ENCODE peak calls at places on chromosomes 4 and X, in nine cellular contexts. One of them, this sample, is unnamed.

GRCh38 chr4:174993916-174994315 is 75.8 kb downstream of the ADAM29 start:
- DNase-seq in T-helper 1 cell: no peak
- DNase-seq in posterior vena cava: no peak
- DNase-seq in RWPE1: no peak
- DNase-seq in cardiac fibroblast: no peak
- DNase-seq in left cardiac atrium: no peak
- DNase-seq in globus pallidus: no peak
- DNase-seq in GM23338: no peak
- DNase-seq in psoas muscle: no peak
- DNase-seq in this sample: no peak

GRCh38 chr4:184647391-184648101 is 1.7 kb downstream of the CASP3 start:
- DNase-seq in cardiac fibroblast: peak; percentile 52
- DNase-seq in posterior vena cava: no peak
- DNase-seq in GM23338: peak; percentile 21
- DNase-seq in psoas muscle: no peak
- DNase-seq in RWPE1: no peak
- DNase-seq in globus pallidus: peak; percentile 15
- DNase-seq in T-helper 1 cell: no peak
- DNase-seq in left cardiac atrium: no peak
- DNase-seq in this sample: no peak

GRCh38 chr4:158015241-158015640 is 157.6 kb downstream of the GASK1B start:
- DNase-seq in psoas muscle: no peak
- DNase-seq in cardiac fibroblast: peak; percentile 69
- DNase-seq in posterior vena cava: no peak
- DNase-seq in GM23338: no peak
- DNase-seq in T-helper 1 cell: no peak
- DNase-seq in globus pallidus: peak; percentile 31
- DNase-seq in RWPE1: peak; percentile 14
- DNase-seq in left cardiac atrium: no peak
- DNase-seq in this sample: peak; percentile 21

GRCh38 chr4:25879091-25879584 is 16.4 kb upstream of the SEL1L3 start:
- DNase-seq in left cardiac atrium: no peak
- DNase-seq in psoas muscle: no peak
- DNase-seq in cardiac fibroblast: no peak
- DNase-seq in GM23338: no peak
- DNase-seq in globus pallidus: no peak
- DNase-seq in posterior vena cava: no peak
- DNase-seq in T-helper 1 cell: no peak
- DNase-seq in RWPE1: no peak
- DNase-seq in this sample: no peak

GRCh38 chrX:108216862-108217571 is 125.4 kb downstream of the ATG4A start:
- DNase-seq in T-helper 1 cell: no peak
- DNase-seq in left cardiac atrium: no peak
- DNase-seq in globus pallidus: no peak
- DNase-seq in RWPE1: no peak
- DNase-seq in psoas muscle: no peak
- DNase-seq in cardiac fibroblast: peak; percentile 11
- DNase-seq in GM23338: no peak
- DNase-seq in posterior vena cava: no peak
- DNase-seq in this sample: no peak

GRCh38 chrX:71911731-71912050 is 1.0 kb downstream of the NHSL2 start:
- DNase-seq in RWPE1: no peak
- DNase-seq in posterior vena cava: no peak
- DNase-seq in GM23338: peak; percentile 38
- DNase-seq in psoas muscle: peak; percentile 17
- DNase-seq in T-helper 1 cell: no peak
- DNase-seq in cardiac fibroblast: no peak
- DNase-seq in left cardiac atrium: peak; percentile 33
- DNase-seq in globus pallidus: no peak
- DNase-seq in this sample: no peak

GRCh38 chr4:77922158-77923094 is 59.8 kb downstream of the MRPL1 start:
- DNase-seq in psoas muscle: no peak
- DNase-seq in cardiac fibroblast: peak; percentile 69
- DNase-seq in posterior vena cava: no peak
- DNase-seq in globus pallidus: no peak
- DNase-seq in GM23338: no peak
- DNase-seq in left cardiac atrium: no peak
- DNase-seq in T-helper 1 cell: no peak
- DNase-seq in RWPE1: peak; percentile 26
- DNase-seq in this sample: no peak

GRCh38 chrX:43974736-43975135 is 1.5 kb upstream of the NDP start:
- DNase-seq in cardiac fibroblast: peak; percentile 6
- DNase-seq in posterior vena cava: no peak
- DNase-seq in left cardiac atrium: no peak
- DNase-seq in RWPE1: no peak
- DNase-seq in GM23338: no peak
- DNase-seq in globus pallidus: no peak
- DNase-seq in T-helper 1 cell: no peak
- DNase-seq in psoas muscle: no peak
- DNase-seq in this sample: no peak

GRCh38 chr4:72383439-72383838 is 185.6 kb downstream of the ADAMTS3 start:
- DNase-seq in T-helper 1 cell: no peak
- DNase-seq in psoas muscle: no peak
- DNase-seq in globus pallidus: no peak
- DNase-seq in posterior vena cava: no peak
- DNase-seq in left cardiac atrium: no peak
- DNase-seq in cardiac fibroblast: no peak
- DNase-seq in GM23338: no peak
- DNase-seq in RWPE1: no peak
- DNase-seq in this sample: no peak

GRCh38 chrX:70247252-70247651 is 12.8 kb downstream of the P2RY4 start:
- DNase-seq in left cardiac atrium: no peak
- DNase-seq in posterior vena cava: no peak
- DNase-seq in cardiac fibroblast: no peak
- DNase-seq in T-helper 1 cell: no peak
- DNase-seq in psoas muscle: no peak
- DNase-seq in GM23338: no peak
- DNase-seq in RWPE1: no peak
- DNase-seq in globus pallidus: no peak
- DNase-seq in this sample: no peak

GRCh38 chr4:158217763-158218162 is 7.5 kb downstream of the TMEM144 start:
- DNase-seq in GM23338: no peak
- DNase-seq in psoas muscle: no peak
- DNase-seq in posterior vena cava: no peak
- DNase-seq in T-helper 1 cell: no peak
- DNase-seq in RWPE1: no peak
- DNase-seq in cardiac fibroblast: no peak
- DNase-seq in globus pallidus: no peak
- DNase-seq in left cardiac atrium: no peak
- DNase-seq in this sample: no peak

GRCh38 chr4:127533028-127533700 is 99.6 kb upstream of the INTU start:
- DNase-seq in cardiac fibroblast: no peak
- DNase-seq in globus pallidus: no peak
- DNase-seq in GM23338: no peak
- DNase-seq in RWPE1: no peak
- DNase-seq in psoas muscle: peak; percentile 29
- DNase-seq in left cardiac atrium: peak; percentile 75
- DNase-seq in posterior vena cava: no peak
- DNase-seq in T-helper 1 cell: no peak
- DNase-seq in this sample: peak; percentile 58

GRCh38 chrX:3345281-3346081 is 971 bp downstream of the MXRA5 start:
- DNase-seq in globus pallidus: no peak
- DNase-seq in T-helper 1 cell: no peak
- DNase-seq in posterior vena cava: no peak
- DNase-seq in left cardiac atrium: peak; percentile 62
- DNase-seq in cardiac fibroblast: peak; percentile 1
- DNase-seq in psoas muscle: peak; percentile 55
- DNase-seq in GM23338: peak; percentile 71
- DNase-seq in RWPE1: peak; percentile 38
- DNase-seq in this sample: no peak

GRCh38 chr4:7196731-7197130 is 4.4 kb downstream of the SORCS2 start:
- DNase-seq in left cardiac atrium: no peak
- DNase-seq in T-helper 1 cell: no peak
- DNase-seq in GM23338: no peak
- DNase-seq in cardiac fibroblast: no peak
- DNase-seq in psoas muscle: no peak
- DNase-seq in globus pallidus: no peak
- DNase-seq in RWPE1: no peak
- DNase-seq in posterior vena cava: no peak
- DNase-seq in this sample: no peak

This sample was measured in NCI-H446.